ENCODE peak calls at places on chromosome 18, in seven cellular contexts. One of them, this sample, is unnamed.

GRCh38 chr18:59835656-59836379 is 64.0 kb upstream of the PMAIP1 start:
- DNase-seq in LHCN-M2: no peak
- DNase-seq in KBM-7: no peak
- DNase-seq in left ventricle myocardium superior: no peak
- DNase-seq in heart left ventricle: no peak
- DNase-seq in activated naive CD4-positive, alpha-beta T cell treated with Interleukin-2 at 50 U/mL for 16 hours: no peak
- DNase-seq in cardiac muscle cell: peak; percentile 62
- DNase-seq in this sample: no peak

GRCh38 chr18:39173022-39173421 is 1607.4 kb upstream of the CELF4 start:
- DNase-seq in KBM-7: no peak
- DNase-seq in left ventricle myocardium superior: no peak
- DNase-seq in cardiac muscle cell: no peak
- DNase-seq in activated naive CD4-positive, alpha-beta T cell treated with Interleukin-2 at 50 U/mL for 16 hours: no peak
- DNase-seq in LHCN-M2: peak; percentile 21
- DNase-seq in heart left ventricle: no peak
- DNase-seq in this sample: no peak

GRCh38 chr18:32371384-32371783 is 99.3 kb downstream of the GAREM1 start:
- DNase-seq in heart left ventricle: no peak
- DNase-seq in activated naive CD4-positive, alpha-beta T cell treated with Interleukin-2 at 50 U/mL for 16 hours: no peak
- DNase-seq in left ventricle myocardium superior: no peak
- DNase-seq in cardiac muscle cell: no peak
- DNase-seq in KBM-7: no peak
- DNase-seq in LHCN-M2: no peak
- DNase-seq in this sample: no peak

GRCh38 chr18:43869451-43870008 is 592.2 kb upstream of the SYT4 start:
- DNase-seq in LHCN-M2: no peak
- DNase-seq in KBM-7: no peak
- DNase-seq in heart left ventricle: no peak
- DNase-seq in activated naive CD4-positive, alpha-beta T cell treated with Interleukin-2 at 50 U/mL for 16 hours: no peak
- DNase-seq in left ventricle myocardium superior: no peak
- DNase-seq in cardiac muscle cell: no peak
- DNase-seq in this sample: no peak

GRCh38 chr18:43481069-43481468 is 203.8 kb upstream of the SYT4 start:
- DNase-seq in heart left ventricle: no peak
- DNase-seq in KBM-7: no peak
- DNase-seq in cardiac muscle cell: no peak
- DNase-seq in left ventricle myocardium superior: no peak
- DNase-seq in activated naive CD4-positive, alpha-beta T cell treated with Interleukin-2 at 50 U/mL for 16 hours: no peak
- DNase-seq in LHCN-M2: no peak
- DNase-seq in this sample: no peak

GRCh38 chr18:77857926-77858325 is 608.3 kb downstream of the GALR1 start:
- DNase-seq in heart left ventricle: no peak
- DNase-seq in cardiac muscle cell: no peak
- DNase-seq in activated naive CD4-positive, alpha-beta T cell treated with Interleukin-2 at 50 U/mL for 16 hours: no peak
- DNase-seq in LHCN-M2: no peak
- DNase-seq in KBM-7: no peak
- DNase-seq in left ventricle myocardium superior: no peak
- DNase-seq in this sample: no peak

GRCh38 chr18:27313678-27314077 is 128.6 kb upstream of the CHST9 start:
- DNase-seq in cardiac muscle cell: no peak
- DNase-seq in heart left ventricle: no peak
- DNase-seq in LHCN-M2: no peak
- DNase-seq in KBM-7: no peak
- DNase-seq in left ventricle myocardium superior: no peak
- DNase-seq in activated naive CD4-positive, alpha-beta T cell treated with Interleukin-2 at 50 U/mL for 16 hours: no peak
- DNase-seq in this sample: no peak

GRCh38 chr18:50806208-50806616 is 13.6 kb downstream of the MRO start:
- DNase-seq in KBM-7: peak; percentile 28
- DNase-seq in heart left ventricle: peak; percentile 33
- DNase-seq in activated naive CD4-positive, alpha-beta T cell treated with Interleukin-2 at 50 U/mL for 16 hours: no peak
- DNase-seq in cardiac muscle cell: peak; percentile 64
- DNase-seq in left ventricle myocardium superior: peak; percentile 33
- DNase-seq in LHCN-M2: no peak
- DNase-seq in this sample: no peak

GRCh38 chr18:54958711-54959625 is at the start of gene CCDC68:
- DNase-seq in cardiac muscle cell: peak; percentile 76
- DNase-seq in activated naive CD4-positive, alpha-beta T cell treated with Interleukin-2 at 50 U/mL for 16 hours: no peak
- DNase-seq in left ventricle myocardium superior: peak; percentile 69
- DNase-seq in heart left ventricle: peak; percentile 68
- DNase-seq in LHCN-M2: no peak
- DNase-seq in KBM-7: no peak
- DNase-seq in this sample: peak; percentile 58

GRCh38 chr18:3025544-3025943 is 12.6 kb upstream of the LPIN2 start:
- DNase-seq in left ventricle myocardium superior: no peak
- DNase-seq in activated naive CD4-positive, alpha-beta T cell treated with Interleukin-2 at 50 U/mL for 16 hours: no peak
- DNase-seq in LHCN-M2: no peak
- DNase-seq in KBM-7: no peak
- DNase-seq in cardiac muscle cell: no peak
- DNase-seq in heart left ventricle: no peak
- DNase-seq in this sample: no peak

GRCh38 chr18:7116001-7116831 is 1.4 kb downstream of the LAMA1 start:
- DNase-seq in activated naive CD4-positive, alpha-beta T cell treated with Interleukin-2 at 50 U/mL for 16 hours: no peak
- DNase-seq in left ventricle myocardium superior: no peak
- DNase-seq in LHCN-M2: no peak
- DNase-seq in heart left ventricle: no peak
- DNase-seq in KBM-7: no peak
- DNase-seq in cardiac muscle cell: peak; percentile 60
- DNase-seq in this sample: no peak

GRCh38 chr18:11496561-11497172 is 112.7 kb upstream of the SLC35G4 start:
- DNase-seq in left ventricle myocardium superior: peak; percentile 45
- DNase-seq in activated naive CD4-positive, alpha-beta T cell treated with Interleukin-2 at 50 U/mL for 16 hours: no peak
- DNase-seq in cardiac muscle cell: no peak
- DNase-seq in KBM-7: no peak
- DNase-seq in LHCN-M2: no peak
- DNase-seq in heart left ventricle: no peak
- DNase-seq in this sample: peak; percentile 11

GRCh38 chr18:26159353-26159752 is 25.7 kb downstream of the PSMA8 start:
- DNase-seq in activated naive CD4-positive, alpha-beta T cell treated with Interleukin-2 at 50 U/mL for 16 hours: no peak
- DNase-seq in heart left ventricle: no peak
- DNase-seq in LHCN-M2: no peak
- DNase-seq in KBM-7: peak; percentile 33
- DNase-seq in left ventricle myocardium superior: no peak
- DNase-seq in cardiac muscle cell: no peak
- DNase-seq in this sample: peak; percentile 1

GRCh38 chr18:213977-214376 is 53.9 kb downstream of the THOC1 start:
- DNase-seq in activated naive CD4-positive, alpha-beta T cell treated with Interleukin-2 at 50 U/mL for 16 hours: no peak
- DNase-seq in cardiac muscle cell: no peak
- DNase-seq in KBM-7: no peak
- DNase-seq in left ventricle myocardium superior: no peak
- DNase-seq in LHCN-M2: no peak
- DNase-seq in heart left ventricle: no peak
- DNase-seq in this sample: no peak

GRCh38 chr18:56382541-56382940 is 255.9 kb downstream of the TXNL1 start:
- DNase-seq in activated naive CD4-positive, alpha-beta T cell treated with Interleukin-2 at 50 U/mL for 16 hours: no peak
- DNase-seq in LHCN-M2: no peak
- DNase-seq in left ventricle myocardium superior: no peak
- DNase-seq in KBM-7: no peak
- DNase-seq in heart left ventricle: peak; percentile 39
- DNase-seq in cardiac muscle cell: peak; percentile 54
- DNase-seq in this sample: no peak

GRCh38 chr18:44048846-44049245 is 631.8 kb upstream of the SETBP1 start:
- DNase-seq in left ventricle myocardium superior: no peak
- DNase-seq in cardiac muscle cell: no peak
- DNase-seq in heart left ventricle: no peak
- DNase-seq in KBM-7: no peak
- DNase-seq in LHCN-M2: no peak
- DNase-seq in activated naive CD4-positive, alpha-beta T cell treated with Interleukin-2 at 50 U/mL for 16 hours: no peak
- DNase-seq in this sample: no peak

GRCh38 chr18:49959176-49959575 is 145.8 kb upstream of the ACAA2 start:
- DNase-seq in heart left ventricle: no peak
- DNase-seq in LHCN-M2: no peak
- DNase-seq in activated naive CD4-positive, alpha-beta T cell treated with Interleukin-2 at 50 U/mL for 16 hours: no peak
- DNase-seq in KBM-7: no peak
- DNase-seq in left ventricle myocardium superior: no peak
- DNase-seq in cardiac muscle cell: no peak
- DNase-seq in this sample: no peak

GRCh38 chr18:46946656-46947282 is 29.4 kb downstream of the KATNAL2 start:
- DNase-seq in heart left ventricle: peak; percentile 84
- DNase-seq in LHCN-M2: peak; percentile 86
- DNase-seq in cardiac muscle cell: peak; percentile 94
- DNase-seq in left ventricle myocardium superior: peak; percentile 83
- DNase-seq in KBM-7: no peak
- DNase-seq in activated naive CD4-positive, alpha-beta T cell treated with Interleukin-2 at 50 U/mL for 16 hours: peak; percentile 58
- DNase-seq in this sample: peak; percentile 81

GRCh38 chr18:79950440-79951341 is 762 bp downstream of the SLC66A2 start:
- DNase-seq in KBM-7: peak; percentile 37
- DNase-seq in cardiac muscle cell: peak; percentile 62
- DNase-seq in left ventricle myocardium superior: peak; percentile 62
- DNase-seq in activated naive CD4-positive, alpha-beta T cell treated with Interleukin-2 at 50 U/mL for 16 hours: no peak
- DNase-seq in heart left ventricle: no peak
- DNase-seq in LHCN-M2: peak; percentile 28
- DNase-seq in this sample: no peak

GRCh38 chr18:36470896-36471295 is 173.4 kb downstream of the FHOD3 start:
- DNase-seq in LHCN-M2: no peak
- DNase-seq in cardiac muscle cell: no peak
- DNase-seq in left ventricle myocardium superior: no peak
- DNase-seq in activated naive CD4-positive, alpha-beta T cell treated with Interleukin-2 at 50 U/mL for 16 hours: no peak
- DNase-seq in heart left ventricle: no peak
- DNase-seq in KBM-7: no peak
- DNase-seq in this sample: no peak

GRCh38 chr18:30088238-30088637 is 954.3 kb downstream of the DSC3 start:
- DNase-seq in heart left ventricle: no peak
- DNase-seq in left ventricle myocardium superior: no peak
- DNase-seq in cardiac muscle cell: no peak
- DNase-seq in KBM-7: no peak
- DNase-seq in activated naive CD4-positive, alpha-beta T cell treated with Interleukin-2 at 50 U/mL for 16 hours: no peak
- DNase-seq in LHCN-M2: no peak
- DNase-seq in this sample: no peak

GRCh38 chr18:13823707-13824395 is at the start of gene MC5R:
- DNase-seq in LHCN-M2: peak; percentile 26
- DNase-seq in heart left ventricle: peak; percentile 47
- DNase-seq in cardiac muscle cell: peak; percentile 84
- DNase-seq in left ventricle myocardium superior: peak; percentile 82
- DNase-seq in activated naive CD4-positive, alpha-beta T cell treated with Interleukin-2 at 50 U/mL for 16 hours: peak; percentile 75
- DNase-seq in KBM-7: peak; percentile 75
- DNase-seq in this sample: no peak

GRCh38 chr18:46226461-46226860 is 122.3 kb downstream of the HAUS1 start:
- DNase-seq in cardiac muscle cell: no peak
- DNase-seq in LHCN-M2: peak; percentile 29
- DNase-seq in left ventricle myocardium superior: no peak
- DNase-seq in activated naive CD4-positive, alpha-beta T cell treated with Interleukin-2 at 50 U/mL for 16 hours: no peak
- DNase-seq in KBM-7: no peak
- DNase-seq in heart left ventricle: no peak
- DNase-seq in this sample: peak; percentile 3

GRCh38 chr18:50393802-50394201 is 19.0 kb downstream of the SKA1 start:
- DNase-seq in activated naive CD4-positive, alpha-beta T cell treated with Interleukin-2 at 50 U/mL for 16 hours: no peak
- DNase-seq in heart left ventricle: no peak
- DNase-seq in left ventricle myocardium superior: no peak
- DNase-seq in cardiac muscle cell: no peak
- DNase-seq in KBM-7: no peak
- DNase-seq in LHCN-M2: no peak
- DNase-seq in this sample: no peak

GRCh38 chr18:12376034-12376717 is 851 bp downstream of the AFG3L2 start:
- DNase-seq in LHCN-M2: no peak
- DNase-seq in left ventricle myocardium superior: peak; percentile 74
- DNase-seq in cardiac muscle cell: peak; percentile 45
- DNase-seq in KBM-7: peak; percentile 53
- DNase-seq in activated naive CD4-positive, alpha-beta T cell treated with Interleukin-2 at 50 U/mL for 16 hours: peak; percentile 7
- DNase-seq in heart left ventricle: peak; percentile 62
- DNase-seq in this sample: peak; percentile 4

GRCh38 chr18:23238152-23238531 is 102.9 kb downstream of the CABLES1 start:
- DNase-seq in cardiac muscle cell: no peak
- DNase-seq in heart left ventricle: peak; percentile 44
- DNase-seq in KBM-7: no peak
- DNase-seq in activated naive CD4-positive, alpha-beta T cell treated with Interleukin-2 at 50 U/mL for 16 hours: no peak
- DNase-seq in left ventricle myocardium superior: no peak
- DNase-seq in LHCN-M2: peak; percentile 93
- DNase-seq in this sample: peak; percentile 68

GRCh38 chr18:69974365-69974764 is 26.7 kb upstream of the CD226 start:
- DNase-seq in KBM-7: no peak
- DNase-seq in cardiac muscle cell: no peak
- DNase-seq in heart left ventricle: no peak
- DNase-seq in left ventricle myocardium superior: no peak
- DNase-seq in activated naive CD4-positive, alpha-beta T cell treated with Interleukin-2 at 50 U/mL for 16 hours: no peak
- DNase-seq in LHCN-M2: peak; percentile 43
- DNase-seq in this sample: peak; percentile 47

GRCh38 chr18:29608982-29609381 is 1432.1 kb upstream of the CDH2 start:
- DNase-seq in left ventricle myocardium superior: no peak
- DNase-seq in LHCN-M2: no peak
- DNase-seq in cardiac muscle cell: no peak
- DNase-seq in KBM-7: no peak
- DNase-seq in activated naive CD4-positive, alpha-beta T cell treated with Interleukin-2 at 50 U/mL for 16 hours: no peak
- DNase-seq in heart left ventricle: no peak
- DNase-seq in this sample: no peak

GRCh38 chr18:79942211-79942610 is 9.2 kb downstream of the SLC66A2 start:
- DNase-seq in activated naive CD4-positive, alpha-beta T cell treated with Interleukin-2 at 50 U/mL for 16 hours: no peak
- DNase-seq in LHCN-M2: no peak
- DNase-seq in left ventricle myocardium superior: no peak
- DNase-seq in KBM-7: no peak
- DNase-seq in cardiac muscle cell: no peak
- DNase-seq in heart left ventricle: no peak
- DNase-seq in this sample: no peak

GRCh38 chr18:12408247-12408869 is 629 bp downstream of the PRELID3A start:
- DNase-seq in left ventricle myocardium superior: no peak
- DNase-seq in cardiac muscle cell: peak; percentile 69
- DNase-seq in activated naive CD4-positive, alpha-beta T cell treated with Interleukin-2 at 50 U/mL for 16 hours: no peak
- DNase-seq in heart left ventricle: no peak
- DNase-seq in LHCN-M2: no peak
- DNase-seq in KBM-7: peak; percentile 49
- DNase-seq in this sample: peak; percentile 24

GRCh38 chr18:65527879-65528633 is 222.8 kb upstream of the CDH7 start:
- DNase-seq in cardiac muscle cell: no peak
- DNase-seq in heart left ventricle: no peak
- DNase-seq in LHCN-M2: no peak
- DNase-seq in left ventricle myocardium superior: no peak
- DNase-seq in KBM-7: no peak
- DNase-seq in activated naive CD4-positive, alpha-beta T cell treated with Interleukin-2 at 50 U/mL for 16 hours: no peak
- DNase-seq in this sample: no peak

GRCh38 chr18:65659912-65660311 is 90.9 kb upstream of the CDH7 start:
- DNase-seq in LHCN-M2: no peak
- DNase-seq in KBM-7: no peak
- DNase-seq in activated naive CD4-positive, alpha-beta T cell treated with Interleukin-2 at 50 U/mL for 16 hours: no peak
- DNase-seq in heart left ventricle: no peak
- DNase-seq in cardiac muscle cell: no peak
- DNase-seq in left ventricle myocardium superior: no peak
- DNase-seq in this sample: no peak